ENCODE peak calls at places on chromosomes 16 and 17, in six cellular contexts. One of them, this sample, is unnamed.

GRCh38 chr17:63358111-63358839 is 87.8 kb downstream of the CYB561 start:
- DNase-seq in activated gamma-delta T cell: no peak
- DNase-seq in activated T-cell treated with anti-CD3 and anti-CD28 coated beads for 1 hour: no peak
- DNase-seq in naive thymus-derived CD8-positive, alpha-beta T cell: no peak
- DNase-seq in mesothelial cell of epicardium: no peak
- DNase-seq in AG08396: peak; percentile 46
- DNase-seq in this sample: no peak

GRCh38 chr17:78957076-78957475 is 22.6 kb downstream of the LGALS3BP start:
- DNase-seq in activated gamma-delta T cell: no peak
- DNase-seq in activated T-cell treated with anti-CD3 and anti-CD28 coated beads for 1 hour: no peak
- DNase-seq in naive thymus-derived CD8-positive, alpha-beta T cell: no peak
- DNase-seq in mesothelial cell of epicardium: no peak
- DNase-seq in AG08396: peak; percentile 50
- DNase-seq in this sample: no peak

GRCh38 chr16:78775161-78775561 is 675.7 kb downstream of the WWOX start:
- DNase-seq in activated gamma-delta T cell: no peak
- DNase-seq in activated T-cell treated with anti-CD3 and anti-CD28 coated beads for 1 hour: no peak
- DNase-seq in naive thymus-derived CD8-positive, alpha-beta T cell: no peak
- DNase-seq in mesothelial cell of epicardium: no peak
- DNase-seq in AG08396: no peak
- DNase-seq in this sample: no peak

GRCh38 chr17:46894024-46894423 is 28.9 kb upstream of the GOSR2 start:
- DNase-seq in activated gamma-delta T cell: no peak
- DNase-seq in activated T-cell treated with anti-CD3 and anti-CD28 coated beads for 1 hour: no peak
- DNase-seq in naive thymus-derived CD8-positive, alpha-beta T cell: no peak
- DNase-seq in mesothelial cell of epicardium: no peak
- DNase-seq in AG08396: no peak
- DNase-seq in this sample: no peak

GRCh38 chr16:76656951-76657498 is 379.8 kb downstream of the CNTNAP4 start:
- DNase-seq in activated gamma-delta T cell: no peak
- DNase-seq in activated T-cell treated with anti-CD3 and anti-CD28 coated beads for 1 hour: no peak
- DNase-seq in naive thymus-derived CD8-positive, alpha-beta T cell: no peak
- DNase-seq in mesothelial cell of epicardium: no peak
- DNase-seq in AG08396: no peak
- DNase-seq in this sample: peak; percentile 28

GRCh38 chr16:87854053-87854906 is 15.0 kb downstream of the SLC7A5 start:
- DNase-seq in activated gamma-delta T cell: peak; percentile 50
- DNase-seq in activated T-cell treated with anti-CD3 and anti-CD28 coated beads for 1 hour: no peak
- DNase-seq in naive thymus-derived CD8-positive, alpha-beta T cell: no peak
- DNase-seq in mesothelial cell of epicardium: no peak
- DNase-seq in AG08396: no peak
- DNase-seq in this sample: no peak

GRCh38 chr16:2598723-2599122 is 60.9 kb downstream of the PDPK1 start:
- DNase-seq in activated gamma-delta T cell: no peak
- DNase-seq in activated T-cell treated with anti-CD3 and anti-CD28 coated beads for 1 hour: no peak
- DNase-seq in naive thymus-derived CD8-positive, alpha-beta T cell: no peak
- DNase-seq in mesothelial cell of epicardium: no peak
- DNase-seq in AG08396: no peak
- DNase-seq in this sample: no peak

GRCh38 chr16:30956601-30957455 is 726 bp upstream of the SETD1A start:
- DNase-seq in activated gamma-delta T cell: peak; percentile 62
- DNase-seq in activated T-cell treated with anti-CD3 and anti-CD28 coated beads for 1 hour: peak; percentile 85
- DNase-seq in naive thymus-derived CD8-positive, alpha-beta T cell: peak; percentile 87
- DNase-seq in mesothelial cell of epicardium: peak; percentile 70
- DNase-seq in AG08396: peak; percentile 91
- DNase-seq in this sample: peak; percentile 89

GRCh38 chr17:75683467-75684041 is 16.4 kb downstream of the SAP30BP start:
- DNase-seq in activated gamma-delta T cell: no peak
- DNase-seq in activated T-cell treated with anti-CD3 and anti-CD28 coated beads for 1 hour: no peak
- DNase-seq in naive thymus-derived CD8-positive, alpha-beta T cell: no peak
- DNase-seq in mesothelial cell of epicardium: no peak
- DNase-seq in AG08396: peak; percentile 47
- DNase-seq in this sample: no peak

GRCh38 chr16:12081048-12081404 is 104.5 kb downstream of the SNX29 start:
- DNase-seq in activated gamma-delta T cell: no peak
- DNase-seq in activated T-cell treated with anti-CD3 and anti-CD28 coated beads for 1 hour: no peak
- DNase-seq in naive thymus-derived CD8-positive, alpha-beta T cell: no peak
- DNase-seq in mesothelial cell of epicardium: no peak
- DNase-seq in AG08396: no peak
- DNase-seq in this sample: no peak

GRCh38 chr17:46984892-46985291 is 5.8 kb upstream of the RPRML start:
- DNase-seq in activated gamma-delta T cell: no peak
- DNase-seq in activated T-cell treated with anti-CD3 and anti-CD28 coated beads for 1 hour: no peak
- DNase-seq in naive thymus-derived CD8-positive, alpha-beta T cell: no peak
- DNase-seq in mesothelial cell of epicardium: no peak
- DNase-seq in AG08396: no peak
- DNase-seq in this sample: no peak

GRCh38 chr17:15262291-15263205 is 2.6 kb downstream of the PMP22 start:
- DNase-seq in activated gamma-delta T cell: no peak
- DNase-seq in activated T-cell treated with anti-CD3 and anti-CD28 coated beads for 1 hour: no peak
- DNase-seq in naive thymus-derived CD8-positive, alpha-beta T cell: no peak
- DNase-seq in mesothelial cell of epicardium: peak; percentile 30
- DNase-seq in AG08396: peak; percentile 92
- DNase-seq in this sample: peak; percentile 94

GRCh38 chr17:64448665-64449512 is at the start of gene MILR1:
- DNase-seq in activated gamma-delta T cell: no peak
- DNase-seq in activated T-cell treated with anti-CD3 and anti-CD28 coated beads for 1 hour: no peak
- DNase-seq in naive thymus-derived CD8-positive, alpha-beta T cell: no peak
- DNase-seq in mesothelial cell of epicardium: no peak
- DNase-seq in AG08396: peak; percentile 81
- DNase-seq in this sample: no peak

GRCh38 chr17:58325976-58326468 is 2.6 kb downstream of the TSPOAP1 start:
- DNase-seq in activated gamma-delta T cell: no peak
- DNase-seq in activated T-cell treated with anti-CD3 and anti-CD28 coated beads for 1 hour: no peak
- DNase-seq in naive thymus-derived CD8-positive, alpha-beta T cell: no peak
- DNase-seq in mesothelial cell of epicardium: no peak
- DNase-seq in AG08396: no peak
- DNase-seq in this sample: peak; percentile 19

GRCh38 chr17:83030432-83030831 is 49.0 kb upstream of the METRNL start:
- DNase-seq in activated gamma-delta T cell: no peak
- DNase-seq in activated T-cell treated with anti-CD3 and anti-CD28 coated beads for 1 hour: no peak
- DNase-seq in naive thymus-derived CD8-positive, alpha-beta T cell: no peak
- DNase-seq in mesothelial cell of epicardium: no peak
- DNase-seq in AG08396: no peak
- DNase-seq in this sample: no peak

GRCh38 chr16:57764341-57765159 is 29.0 kb downstream of the KATNB1 start:
- DNase-seq in activated gamma-delta T cell: no peak
- DNase-seq in activated T-cell treated with anti-CD3 and anti-CD28 coated beads for 1 hour: no peak
- DNase-seq in naive thymus-derived CD8-positive, alpha-beta T cell: no peak
- DNase-seq in mesothelial cell of epicardium: no peak
- DNase-seq in AG08396: peak; percentile 92
- DNase-seq in this sample: no peak

GRCh38 chr17:79476074-79476473 is 134.8 kb downstream of the RBFOX3 start:
- DNase-seq in activated gamma-delta T cell: no peak
- DNase-seq in activated T-cell treated with anti-CD3 and anti-CD28 coated beads for 1 hour: no peak
- DNase-seq in naive thymus-derived CD8-positive, alpha-beta T cell: no peak
- DNase-seq in mesothelial cell of epicardium: no peak
- DNase-seq in AG08396: no peak
- DNase-seq in this sample: no peak

GRCh38 chr16:48210747-48211146 is 33.4 kb upstream of the LONP2 start:
- DNase-seq in activated gamma-delta T cell: no peak
- DNase-seq in activated T-cell treated with anti-CD3 and anti-CD28 coated beads for 1 hour: no peak
- DNase-seq in naive thymus-derived CD8-positive, alpha-beta T cell: no peak
- DNase-seq in mesothelial cell of epicardium: no peak
- DNase-seq in AG08396: no peak
- DNase-seq in this sample: no peak

GRCh38 chr17:48995871-48996695 is 1.1 kb upstream of the IGF2BP1 start:
- DNase-seq in activated gamma-delta T cell: no peak
- DNase-seq in activated T-cell treated with anti-CD3 and anti-CD28 coated beads for 1 hour: no peak
- DNase-seq in naive thymus-derived CD8-positive, alpha-beta T cell: no peak
- DNase-seq in mesothelial cell of epicardium: peak; percentile 82
- DNase-seq in AG08396: peak; percentile 13
- DNase-seq in this sample: no peak

This sample was measured in left ventricle myocardium superior.